ENCODE peak calls at places on chromosomes 3 and 15, in nine cellular contexts. G is ELF-1; J is left ventricle myocardium inferior; O is H54; V is CD4-positive, alpha-beta T cell; M is T-helper 1 cell; H is activated CD4-positive, alpha-beta T cell treated with anti-CD3 and anti-CD28 coated beads for 24 hours; P is stimulated activated CD8-positive, alpha-beta memory T cell treated with anti-CD3 and anti-CD28 coated beads, Interleukin-2, amount 100 ng/mL, for 48 hours; Q is ELR. B is an unnamed sample.

GRCh38 chr15:67690936-67691335 is 134.4 kb upstream of the SKOR1 start:
- DNase-seq in P (no peak), J (no peak), Q (peak; percentile 40), M (no peak), V (no peak), G (no peak), H (no peak), O (no peak), B (no peak)

GRCh38 chr3:98884675-98885371 is 16.7 kb downstream of the DCBLD2 start:
- DNase-seq in J (no peak), V (no peak), O (no peak), M (no peak), H (no peak), P (no peak), G (no peak), Q (peak; percentile 43), B (no peak)

GRCh38 chr15:61016087-61016486 is 213.0 kb downstream of the RORA start:
- DNase-seq in H (no peak), V (no peak), J (no peak), P (no peak), G (no peak), O (no peak), Q (no peak), M (no peak), B (no peak)

GRCh38 chr3:46480481-46481195 is 15.9 kb upstream of the LTF start:
- DNase-seq in H (no peak), M (no peak), O (no peak), V (no peak), J (no peak), P (no peak), Q (no peak), G (no peak), B (no peak)

GRCh38 chr3:127320529-127321121 is 32.8 kb upstream of the PRR20G start:
- DNase-seq in H (no peak), G (peak; percentile 30), O (no peak), P (no peak), J (no peak), V (no peak), M (no peak), Q (peak; percentile 6), B (no peak)

GRCh38 chr15:49895337-49896223 is 223.5 kb downstream of the ATP8B4 start:
- DNase-seq in H (no peak), O (no peak), G (peak; percentile 31), P (no peak), J (no peak), V (no peak), Q (no peak), M (no peak), B (no peak)

GRCh38 chr3:96449803-96450202 is 364.6 kb upstream of the EPHA6 start:
- DNase-seq in P (no peak), V (no peak), O (no peak), J (no peak), M (no peak), Q (no peak), H (no peak), G (no peak), B (no peak)

GRCh38 chr15:81216411-81216810 is 19.7 kb downstream of the IL16 start:
- DNase-seq in G (peak; percentile 17), O (no peak), V (no peak), P (no peak), M (no peak), J (peak; percentile 33), H (no peak), Q (no peak), B (no peak)

B was measured in stimulated activated naive B cell treated with anti-CD40 and anti-IgM and Interleukin-4, amounts not matched to agents 10 μg/mL and 1 μg/mL and 100 μg/mL, for 72 hours.